ENCODE peak calls at places on chromosomes 11 and 22, in six cellular contexts. One of them, this sample, is unnamed.

GRCh38 chr11:125990244-125990643 is 44.4 kb downstream of the VSIG10L2 start:
- ATAC-seq in upper lobe of left lung: peak; percentile 30
- ATAC-seq in HepG2: no peak
- ATAC-seq in K562: no peak
- ATAC-seq in HCT116: no peak
- ATAC-seq in GM12878: peak; percentile 61
- ATAC-seq in this sample: peak; percentile 48

GRCh38 chr11:15234796-15235195 is 120.1 kb downstream of the INSC start:
- ATAC-seq in upper lobe of left lung: no peak
- ATAC-seq in GM12878: no peak
- ATAC-seq in K562: no peak
- ATAC-seq in HepG2: no peak
- ATAC-seq in HCT116: no peak
- ATAC-seq in this sample: no peak

GRCh38 chr22:45203150-45203974 is 37.3 kb downstream of the KIAA0930 start:
- ATAC-seq in GM12878: no peak
- ATAC-seq in HCT116: no peak
- ATAC-seq in upper lobe of left lung: no peak
- ATAC-seq in K562: no peak
- ATAC-seq in HepG2: no peak
- ATAC-seq in this sample: no peak

GRCh38 chr11:108241370-108242037 is 18.6 kb downstream of the ATM start:
- ATAC-seq in GM12878: peak; percentile 9
- ATAC-seq in upper lobe of left lung: no peak
- ATAC-seq in K562: peak; percentile 70
- ATAC-seq in HepG2: no peak
- ATAC-seq in HCT116: no peak
- ATAC-seq in this sample: no peak

GRCh38 chr22:36258750-36259619 is 6.1 kb downstream of the APOL1 start:
- ATAC-seq in K562: peak; percentile 67
- ATAC-seq in HCT116: no peak
- ATAC-seq in HepG2: no peak
- ATAC-seq in GM12878: peak; percentile 85
- ATAC-seq in upper lobe of left lung: no peak
- ATAC-seq in this sample: peak; percentile 64

GRCh38 chr22:25484498-25484897 is 80.0 kb upstream of the GRK3 start:
- ATAC-seq in upper lobe of left lung: peak; percentile 12
- ATAC-seq in K562: no peak
- ATAC-seq in HepG2: no peak
- ATAC-seq in GM12878: peak; percentile 28
- ATAC-seq in HCT116: no peak
- ATAC-seq in this sample: no peak

GRCh38 chr11:79195209-79195608 is 245.6 kb downstream of the TENM4 start:
- ATAC-seq in upper lobe of left lung: no peak
- ATAC-seq in GM12878: no peak
- ATAC-seq in K562: no peak
- ATAC-seq in HCT116: no peak
- ATAC-seq in HepG2: no peak
- ATAC-seq in this sample: no peak

GRCh38 chr11:25758145-25758661 is 573.7 kb upstream of the ANO3 start:
- ATAC-seq in upper lobe of left lung: no peak
- ATAC-seq in HCT116: no peak
- ATAC-seq in K562: no peak
- ATAC-seq in HepG2: no peak
- ATAC-seq in GM12878: no peak
- ATAC-seq in this sample: no peak

GRCh38 chr11:33652001-33652400 is 48.6 kb downstream of the C11orf91 start:
- ATAC-seq in HCT116: no peak
- ATAC-seq in GM12878: no peak
- ATAC-seq in K562: no peak
- ATAC-seq in upper lobe of left lung: no peak
- ATAC-seq in HepG2: no peak
- ATAC-seq in this sample: no peak

GRCh38 chr22:28883917-28884753 is 763 bp downstream of the ZNRF3 start:
- ATAC-seq in upper lobe of left lung: no peak
- ATAC-seq in K562: peak; percentile 5
- ATAC-seq in GM12878: peak; percentile 14
- ATAC-seq in HCT116: peak; percentile 43
- ATAC-seq in HepG2: peak; percentile 15
- ATAC-seq in this sample: peak; percentile 55

GRCh38 chr11:116916872-116917271 is 79.5 kb upstream of the APOA1 start:
- ATAC-seq in HCT116: no peak
- ATAC-seq in HepG2: no peak
- ATAC-seq in upper lobe of left lung: no peak
- ATAC-seq in K562: no peak
- ATAC-seq in GM12878: no peak
- ATAC-seq in this sample: no peak

GRCh38 chr11:117960406-117960805 is 25.8 kb upstream of the IL10RA start:
- ATAC-seq in HepG2: no peak
- ATAC-seq in HCT116: no peak
- ATAC-seq in upper lobe of left lung: no peak
- ATAC-seq in K562: no peak
- ATAC-seq in GM12878: peak; percentile 53
- ATAC-seq in this sample: no peak

GRCh38 chr11:45161252-45162063 is 15.0 kb downstream of the PRDM11 start:
- ATAC-seq in upper lobe of left lung: no peak
- ATAC-seq in HCT116: no peak
- ATAC-seq in HepG2: no peak
- ATAC-seq in GM12878: no peak
- ATAC-seq in K562: no peak
- ATAC-seq in this sample: peak; percentile 8

GRCh38 chr11:107851704-107852315 is 6.8 kb downstream of the SLC35F2 start:
- ATAC-seq in HepG2: no peak
- ATAC-seq in upper lobe of left lung: no peak
- ATAC-seq in HCT116: no peak
- ATAC-seq in GM12878: no peak
- ATAC-seq in K562: no peak
- ATAC-seq in this sample: no peak

GRCh38 chr22:36289406-36289870 is 36.5 kb downstream of the APOL1 start:
- ATAC-seq in K562: no peak
- ATAC-seq in HCT116: no peak
- ATAC-seq in HepG2: no peak
- ATAC-seq in GM12878: no peak
- ATAC-seq in upper lobe of left lung: peak; percentile 47
- ATAC-seq in this sample: no peak

GRCh38 chr11:3231851-3232744 is at the start of gene MRGPRE:
- ATAC-seq in upper lobe of left lung: peak; percentile 17
- ATAC-seq in HCT116: no peak
- ATAC-seq in HepG2: peak; percentile 25
- ATAC-seq in K562: peak; percentile 89
- ATAC-seq in GM12878: no peak
- ATAC-seq in this sample: no peak
- TF ChIP-seq POLR2A in upper lobe of left lung: no peak
- TF ChIP-seq POLR2A in HCT116: no peak
- TF ChIP-seq POLR2A in HepG2: no peak
- TF ChIP-seq POLR2A in K562: no peak
- TF ChIP-seq POLR2A in GM12878: no peak
- TF ChIP-seq POLR2A in this sample: no peak

DNA sequence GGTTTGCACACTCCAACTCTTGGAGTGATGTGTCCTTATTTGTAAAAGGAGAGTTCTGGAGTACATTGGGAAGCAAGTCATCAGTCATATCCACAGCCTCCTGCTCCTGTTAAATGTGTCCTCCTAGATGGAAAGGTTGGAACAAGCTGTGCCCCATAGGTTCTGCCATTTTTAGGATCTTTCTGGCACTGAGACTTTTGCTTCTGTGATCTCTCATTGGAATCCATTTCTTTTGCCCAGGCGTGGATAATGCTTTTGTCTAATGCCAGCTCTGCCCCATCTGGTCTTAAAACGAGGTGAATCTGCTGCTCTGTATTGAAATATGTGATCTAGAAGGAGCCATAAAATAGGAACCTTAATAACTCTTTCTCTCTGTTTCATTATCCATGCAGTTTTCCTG is 66.4 kb downstream of the ZBTB16 start:
- ATAC-seq in HepG2: no peak
- ATAC-seq in HCT116: no peak
- ATAC-seq in upper lobe of left lung: no peak
- ATAC-seq in GM12878: no peak
- ATAC-seq in K562: no peak
- ATAC-seq in this sample: no peak
- H3K4me1 ChIP-seq in HepG2: no peaks in the 10 kb centered on the region
- H3K4me1 ChIP-seq in HCT116: no peaks in the 10 kb centered on the region
- H3K4me1 ChIP-seq in upper lobe of left lung: peaks cover 78% of the 10 kb centered on the region
- H3K4me1 ChIP-seq in GM12878: no peaks in the 10 kb centered on the region
- H3K4me1 ChIP-seq in K562: no peaks in the 10 kb centered on the region
- H3K4me1 ChIP-seq in this sample: peaks cover 100% of the 10 kb centered on the region

GRCh38 chr11:19739872-19740271 is 27.2 kb downstream of the NAV2 start:
- ATAC-seq in K562: peak; percentile 60
- ATAC-seq in HepG2: peak; percentile 79
- ATAC-seq in GM12878: no peak
- ATAC-seq in HCT116: no peak
- ATAC-seq in upper lobe of left lung: no peak
- ATAC-seq in this sample: peak; percentile 35
- TF ChIP-seq POLR2AphosphoS5 in K562: no peak
- TF ChIP-seq POLR2AphosphoS5 in HepG2: no peak
- TF ChIP-seq POLR2AphosphoS5 in GM12878: no peak
- TF ChIP-seq POLR2AphosphoS5 in HCT116: no peak
- TF ChIP-seq POLR2AphosphoS5 in upper lobe of left lung: no peak
- TF ChIP-seq POLR2AphosphoS5 in this sample: no peak

GRCh38 chr22:35116817-35117216 is 50.9 kb downstream of the ISX start:
- ATAC-seq in K562: peak; percentile 50
- ATAC-seq in HepG2: no peak
- ATAC-seq in GM12878: peak; percentile 37
- ATAC-seq in HCT116: peak; percentile 67
- ATAC-seq in upper lobe of left lung: no peak
- ATAC-seq in this sample: no peak
- TF ChIP-seq POLR2A in K562: no peak
- TF ChIP-seq POLR2A in HepG2: no peak
- TF ChIP-seq POLR2A in GM12878: no peak
- TF ChIP-seq POLR2A in HCT116: no peak
- TF ChIP-seq POLR2A in upper lobe of left lung: no peak
- TF ChIP-seq POLR2A in this sample: no peak

GRCh38 chr11:61290905-61291690 is 4.0 kb downstream of the VWCE start:
- ATAC-seq in HepG2: no peak
- ATAC-seq in upper lobe of left lung: no peak
- ATAC-seq in K562: no peak
- ATAC-seq in HCT116: peak; percentile 45
- ATAC-seq in GM12878: no peak
- ATAC-seq in this sample: no peak
- H3K4me1 ChIP-seq in HepG2: peaks cover 35% of the 10 kb centered on the region
- H3K4me1 ChIP-seq in upper lobe of left lung: peaks cover 22% of the 10 kb centered on the region
- H3K4me1 ChIP-seq in K562: peaks cover 61% of the 10 kb centered on the region
- H3K4me1 ChIP-seq in HCT116: no peaks in the 10 kb centered on the region
- H3K4me1 ChIP-seq in GM12878: peaks cover 8% of the 10 kb centered on the region
- H3K4me1 ChIP-seq in this sample: no peaks in the 10 kb centered on the region

GRCh38 chr11:10092426-10092825 is 201.6 kb downstream of the SBF2 start:
- ATAC-seq in upper lobe of left lung: no peak
- ATAC-seq in HCT116: no peak
- ATAC-seq in K562: no peak
- ATAC-seq in GM12878: no peak
- ATAC-seq in HepG2: no peak
- ATAC-seq in this sample: no peak

GRCh38 chr11:10095412-10096207 is 198.4 kb downstream of the SBF2 start:
- ATAC-seq in GM12878: no peak
- ATAC-seq in K562: no peak
- ATAC-seq in upper lobe of left lung: no peak
- ATAC-seq in HCT116: no peak
- ATAC-seq in HepG2: no peak
- ATAC-seq in this sample: no peak

GRCh38 chr11:10091314-10092045 is 202.5 kb downstream of the SBF2 start:
- ATAC-seq in K562: no peak
- ATAC-seq in HCT116: no peak
- ATAC-seq in HepG2: no peak
- ATAC-seq in upper lobe of left lung: no peak
- ATAC-seq in GM12878: no peak
- ATAC-seq in this sample: no peak

GRCh38 chr11:10097615-10098014 is 196.4 kb downstream of the SBF2 start:
- ATAC-seq in K562: no peak
- ATAC-seq in GM12878: no peak
- ATAC-seq in HepG2: no peak
- ATAC-seq in HCT116: no peak
- ATAC-seq in upper lobe of left lung: no peak
- ATAC-seq in this sample: no peak

DNA sequence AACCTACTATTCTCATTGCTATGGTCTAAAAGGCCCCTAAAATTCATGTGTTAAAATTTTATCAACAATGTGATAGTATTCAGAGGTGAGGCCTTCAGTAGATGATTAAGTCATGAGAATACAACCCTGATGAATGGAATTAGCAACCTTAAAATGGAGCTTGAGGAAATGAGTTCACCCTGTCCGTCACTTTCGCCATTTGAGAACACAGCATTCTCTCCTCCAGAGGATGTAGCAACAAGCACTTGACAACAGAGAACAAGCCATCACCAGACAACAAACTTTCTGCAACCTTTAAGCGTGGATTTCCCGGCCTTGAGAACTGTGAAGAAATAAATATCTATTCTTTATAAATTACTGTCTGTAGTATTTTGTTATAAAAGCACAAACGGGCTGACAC is 197.0 kb downstream of the SBF2 start:
- ATAC-seq in upper lobe of left lung: no peak
- ATAC-seq in GM12878: no peak
- ATAC-seq in HCT116: no peak
- ATAC-seq in K562: no peak
- ATAC-seq in HepG2: no peak
- ATAC-seq in this sample: no peak
- TF ChIP-seq POLR2AphosphoS5 in upper lobe of left lung: no peak
- TF ChIP-seq POLR2AphosphoS5 in GM12878: no peak
- TF ChIP-seq POLR2AphosphoS5 in HCT116: no peak
- TF ChIP-seq POLR2AphosphoS5 in K562: no peak
- TF ChIP-seq POLR2AphosphoS5 in HepG2: no peak
- TF ChIP-seq POLR2AphosphoS5 in this sample: no peak

DNA sequence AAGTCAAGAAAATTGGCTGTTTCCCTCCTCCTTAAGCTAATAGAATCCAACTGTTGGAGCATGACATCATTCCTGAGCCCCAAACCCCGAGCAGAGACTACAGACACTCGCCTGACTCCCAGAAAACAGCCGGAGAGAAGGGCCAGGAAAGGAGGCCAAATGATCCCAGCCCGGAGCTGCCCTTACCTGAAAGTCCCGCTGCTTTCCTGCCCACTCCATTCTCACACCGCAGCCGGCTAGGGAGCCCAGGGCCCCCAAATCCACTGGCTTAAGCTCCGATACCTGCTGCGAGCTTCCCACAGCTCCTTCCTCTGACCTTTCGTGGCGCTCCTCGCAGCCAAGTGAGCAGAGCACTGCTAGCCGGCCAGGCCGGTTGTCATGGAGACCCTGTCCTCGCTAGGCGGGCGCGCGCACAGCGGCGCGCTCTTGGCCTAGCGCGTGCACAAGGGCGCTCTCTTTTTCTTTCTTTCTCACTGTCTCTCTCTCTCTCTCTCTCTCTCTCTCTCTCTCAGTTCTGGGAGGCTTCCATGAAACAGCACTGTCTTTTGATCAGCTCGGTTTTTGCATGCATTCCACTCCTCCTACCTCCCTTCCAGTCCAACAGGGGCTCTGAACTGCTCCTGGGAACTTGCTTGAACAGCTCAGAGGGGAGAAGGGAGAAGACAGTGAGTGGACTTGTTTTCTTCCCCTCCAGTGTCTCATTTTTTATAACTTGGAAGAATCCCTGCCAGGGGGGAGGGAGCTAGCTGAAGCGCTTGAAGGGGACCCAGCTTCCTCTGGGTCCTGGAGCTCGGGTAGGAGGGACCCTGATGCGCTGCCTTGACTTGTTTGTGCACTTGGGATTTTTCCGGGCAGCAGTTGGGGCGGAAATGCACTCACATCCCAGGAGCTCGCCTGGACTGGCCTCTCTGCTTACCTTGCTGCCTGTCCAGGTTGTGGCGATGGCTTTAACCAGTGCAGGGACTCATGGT is 100.4 kb upstream of the AKIP1 start:
- ATAC-seq in HepG2: peak; percentile 80
- ATAC-seq in GM12878: peak; percentile 47
- ATAC-seq in upper lobe of left lung: peak; percentile 85
- ATAC-seq in HCT116: no peak
- ATAC-seq in K562: peak; percentile 59
- ATAC-seq in this sample: peak; percentile 84
- TF ChIP-seq POLR2A in HepG2: no peak
- TF ChIP-seq POLR2A in GM12878: no peak
- TF ChIP-seq POLR2A in upper lobe of left lung: peak; percentile 81
- TF ChIP-seq POLR2A in HCT116: no peak
- TF ChIP-seq POLR2A in K562: no peak
- TF ChIP-seq POLR2A in this sample: peak; percentile 91

This sample was measured in gastroesophageal sphincter.